ENCODE peak calls at places on chromosomes 13 and 19, in five cellular contexts. One of them, this sample, is unnamed.

GRCh38 chr19:43618921-43619261 is 538 bp downstream of the ZNF428 start:
- DNase-seq in A549: peak; percentile 53
- DNase-seq in GM12878: peak; percentile 30
- DNase-seq in SK-N-SH: peak; percentile 82
- DNase-seq in transverse colon: no peak
- DNase-seq in this sample: no peak

GRCh38 chr13:64130600-64130999 is 2715.0 kb upstream of the PCDH20 start:
- DNase-seq in A549: no peak
- DNase-seq in GM12878: no peak
- DNase-seq in SK-N-SH: no peak
- DNase-seq in transverse colon: no peak
- DNase-seq in this sample: no peak

GRCh38 chr19:50328257-50329145 is 676 bp downstream of the KCNC3 start:
- DNase-seq in A549: no peak
- DNase-seq in GM12878: no peak
- DNase-seq in SK-N-SH: peak; percentile 55
- DNase-seq in transverse colon: no peak
- DNase-seq in this sample: no peak

GRCh38 chr13:30735025-30735967 is at the start of gene ALOX5AP:
- DNase-seq in A549: no peak
- DNase-seq in GM12878: peak; percentile 72
- DNase-seq in SK-N-SH: no peak
- DNase-seq in transverse colon: peak; percentile 44
- DNase-seq in this sample: peak; percentile 33

GRCh38 chr13:62781866-62782265 is 1366.2 kb upstream of the PCDH20 start:
- DNase-seq in A549: peak; percentile 1
- DNase-seq in GM12878: no peak
- DNase-seq in SK-N-SH: no peak
- DNase-seq in transverse colon: no peak
- DNase-seq in this sample: no peak

GRCh38 chr13:110392510-110393233 is 85.6 kb downstream of the COL4A2 start:
- DNase-seq in A549: no peak
- DNase-seq in GM12878: no peak
- DNase-seq in SK-N-SH: peak; percentile 85
- DNase-seq in transverse colon: no peak
- DNase-seq in this sample: no peak

GRCh38 chr13:40292536-40292935 is 373.9 kb downstream of the FOXO1 start:
- DNase-seq in A549: no peak
- DNase-seq in GM12878: no peak
- DNase-seq in SK-N-SH: no peak
- DNase-seq in transverse colon: no peak
- DNase-seq in this sample: no peak

GRCh38 chr19:51365211-51366049 is 758 bp downstream of the ETFB start:
- DNase-seq in A549: no peak
- DNase-seq in GM12878: no peak
- DNase-seq in SK-N-SH: no peak
- DNase-seq in transverse colon: peak; percentile 45
- DNase-seq in this sample: peak; percentile 29

GRCh38 chr13:44404261-44405139 is 30.9 kb downstream of the SERP2 start:
- DNase-seq in A549: no peak
- DNase-seq in GM12878: no peak
- DNase-seq in SK-N-SH: peak; percentile 80
- DNase-seq in transverse colon: peak; percentile 38
- DNase-seq in this sample: peak; percentile 50

GRCh38 chr19:42412661-42413076 is 14.5 kb downstream of the LIPE start:
- DNase-seq in A549: no peak
- DNase-seq in GM12878: no peak
- DNase-seq in SK-N-SH: peak; percentile 46
- DNase-seq in transverse colon: no peak
- DNase-seq in this sample: no peak

GRCh38 chr13:25691654-25692053 is 319.9 kb downstream of the ATP8A2 start:
- DNase-seq in A549: no peak
- DNase-seq in GM12878: no peak
- DNase-seq in SK-N-SH: no peak
- DNase-seq in transverse colon: no peak
- DNase-seq in this sample: no peak

GRCh38 chr19:5054551-5055456 is 85.9 kb downstream of the KDM4B start:
- DNase-seq in A549: no peak
- DNase-seq in GM12878: no peak
- DNase-seq in SK-N-SH: no peak
- DNase-seq in transverse colon: no peak
- DNase-seq in this sample: no peak

GRCh38 chr13:33213797-33214196 is 71.8 kb downstream of the STARD13 start:
- DNase-seq in A549: no peak
- DNase-seq in GM12878: no peak
- DNase-seq in SK-N-SH: no peak
- DNase-seq in transverse colon: no peak
- DNase-seq in this sample: peak; percentile 32

GRCh38 chr19:46225558-46226004 is 4.0 kb upstream of the IGFL1 start:
- DNase-seq in A549: no peak
- DNase-seq in GM12878: no peak
- DNase-seq in SK-N-SH: no peak
- DNase-seq in transverse colon: no peak
- DNase-seq in this sample: no peak

GRCh38 chr13:99404005-99404755 is 97.0 kb upstream of the GPR183 start:
- DNase-seq in A549: no peak
- DNase-seq in GM12878: no peak
- DNase-seq in SK-N-SH: no peak
- DNase-seq in transverse colon: no peak
- DNase-seq in this sample: no peak

GRCh38 chr13:73547239-73547638 is 488.4 kb downstream of the KLF5 start:
- DNase-seq in A549: no peak
- DNase-seq in GM12878: no peak
- DNase-seq in SK-N-SH: no peak
- DNase-seq in transverse colon: no peak
- DNase-seq in this sample: no peak

GRCh38 chr13:54194233-54195024 is 1165.8 kb downstream of the OLFM4 start:
- DNase-seq in A549: no peak
- DNase-seq in GM12878: no peak
- DNase-seq in SK-N-SH: no peak
- DNase-seq in transverse colon: no peak
- DNase-seq in this sample: no peak

GRCh38 chr19:35845215-35846037 is 6.9 kb downstream of the NPHS1 start:
- DNase-seq in A549: peak; percentile 96
- DNase-seq in GM12878: no peak
- DNase-seq in SK-N-SH: peak; percentile 71
- DNase-seq in transverse colon: peak; percentile 41
- DNase-seq in this sample: no peak

GRCh38 chr13:110442946-110443632 is 118.4 kb downstream of the RAB20 start:
- DNase-seq in A549: no peak
- DNase-seq in GM12878: no peak
- DNase-seq in SK-N-SH: no peak
- DNase-seq in transverse colon: no peak
- DNase-seq in this sample: no peak

GRCh38 chr13:106916329-106916728 is 348.4 kb upstream of the ARGLU1 start:
- DNase-seq in A549: no peak
- DNase-seq in GM12878: no peak
- DNase-seq in SK-N-SH: no peak
- DNase-seq in transverse colon: no peak
- DNase-seq in this sample: no peak

GRCh38 chr13:113118328-113119021 is 4.1 kb upstream of the F10 start:
- DNase-seq in A549: no peak
- DNase-seq in GM12878: no peak
- DNase-seq in SK-N-SH: no peak
- DNase-seq in transverse colon: no peak
- DNase-seq in this sample: peak; percentile 19

GRCh38 chr19:31118292-31118925 is 230.8 kb downstream of the TSHZ3 start:
- DNase-seq in A549: no peak
- DNase-seq in GM12878: no peak
- DNase-seq in SK-N-SH: no peak
- DNase-seq in transverse colon: no peak
- DNase-seq in this sample: no peak

GRCh38 chr19:39212377-39212742 is 8.3 kb upstream of the SYCN start:
- DNase-seq in A549: no peak
- DNase-seq in GM12878: peak; percentile 2
- DNase-seq in SK-N-SH: peak; percentile 66
- DNase-seq in transverse colon: peak; percentile 26
- DNase-seq in this sample: peak; percentile 59

GRCh38 chr13:106117035-106117434 is 418.4 kb downstream of the EFNB2 start:
- DNase-seq in A549: no peak
- DNase-seq in GM12878: no peak
- DNase-seq in SK-N-SH: peak; percentile 53
- DNase-seq in transverse colon: no peak
- DNase-seq in this sample: no peak

GRCh38 chr13:45601680-45602079 is 13.9 kb downstream of the ERICH6B start:
- DNase-seq in A549: no peak
- DNase-seq in GM12878: no peak
- DNase-seq in SK-N-SH: no peak
- DNase-seq in transverse colon: no peak
- DNase-seq in this sample: no peak

GRCh38 chr19:31781542-31781941 is 432.3 kb upstream of the TSHZ3 start:
- DNase-seq in A549: no peak
- DNase-seq in GM12878: no peak
- DNase-seq in SK-N-SH: no peak
- DNase-seq in transverse colon: no peak
- DNase-seq in this sample: no peak

GRCh38 chr19:29479941-29480340 is 45.9 kb upstream of the VSTM2B start:
- DNase-seq in A549: no peak
- DNase-seq in GM12878: no peak
- DNase-seq in SK-N-SH: no peak
- DNase-seq in transverse colon: no peak
- DNase-seq in this sample: no peak

GRCh38 chr19:7294571-7295212 is 478 bp upstream of the INSR start:
- DNase-seq in A549: peak; percentile 39
- DNase-seq in GM12878: no peak
- DNase-seq in SK-N-SH: peak; percentile 86
- DNase-seq in transverse colon: peak; percentile 83
- DNase-seq in this sample: peak; percentile 74
- TF ChIP-seq EP300 in A549: no peak
- TF ChIP-seq EP300 in GM12878: no peak
- TF ChIP-seq EP300 in SK-N-SH: no peak
- TF ChIP-seq EP300 in transverse colon: no peak
- TF ChIP-seq EP300 in this sample: no peak

GRCh38 chr13:100796463-100796862 is 121.9 kb upstream of the TMTC4 start:
- DNase-seq in A549: no peak
- DNase-seq in GM12878: no peak
- DNase-seq in SK-N-SH: no peak
- DNase-seq in transverse colon: no peak
- DNase-seq in this sample: no peak
- H3K4me3 ChIP-seq in A549: no peak overlapping the region
- H3K4me3 ChIP-seq in GM12878: no peak overlapping the region
- H3K4me3 ChIP-seq in SK-N-SH: no peak overlapping the region
- H3K4me3 ChIP-seq in transverse colon: no peak overlapping the region
- H3K4me3 ChIP-seq in this sample: no peak overlapping the region

GRCh38 chr19:10219678-10220077 is 11.5 kb downstream of the S1PR2 start:
- DNase-seq in A549: no peak
- DNase-seq in GM12878: peak; percentile 88
- DNase-seq in SK-N-SH: no peak
- DNase-seq in transverse colon: no peak
- DNase-seq in this sample: no peak
- TF ChIP-seq CTCF in A549: no peak
- TF ChIP-seq CTCF in GM12878: peak; percentile 73
- TF ChIP-seq CTCF in SK-N-SH: no peak
- TF ChIP-seq CTCF in transverse colon: peak; percentile 14
- TF ChIP-seq CTCF in this sample: no peak

DNA sequence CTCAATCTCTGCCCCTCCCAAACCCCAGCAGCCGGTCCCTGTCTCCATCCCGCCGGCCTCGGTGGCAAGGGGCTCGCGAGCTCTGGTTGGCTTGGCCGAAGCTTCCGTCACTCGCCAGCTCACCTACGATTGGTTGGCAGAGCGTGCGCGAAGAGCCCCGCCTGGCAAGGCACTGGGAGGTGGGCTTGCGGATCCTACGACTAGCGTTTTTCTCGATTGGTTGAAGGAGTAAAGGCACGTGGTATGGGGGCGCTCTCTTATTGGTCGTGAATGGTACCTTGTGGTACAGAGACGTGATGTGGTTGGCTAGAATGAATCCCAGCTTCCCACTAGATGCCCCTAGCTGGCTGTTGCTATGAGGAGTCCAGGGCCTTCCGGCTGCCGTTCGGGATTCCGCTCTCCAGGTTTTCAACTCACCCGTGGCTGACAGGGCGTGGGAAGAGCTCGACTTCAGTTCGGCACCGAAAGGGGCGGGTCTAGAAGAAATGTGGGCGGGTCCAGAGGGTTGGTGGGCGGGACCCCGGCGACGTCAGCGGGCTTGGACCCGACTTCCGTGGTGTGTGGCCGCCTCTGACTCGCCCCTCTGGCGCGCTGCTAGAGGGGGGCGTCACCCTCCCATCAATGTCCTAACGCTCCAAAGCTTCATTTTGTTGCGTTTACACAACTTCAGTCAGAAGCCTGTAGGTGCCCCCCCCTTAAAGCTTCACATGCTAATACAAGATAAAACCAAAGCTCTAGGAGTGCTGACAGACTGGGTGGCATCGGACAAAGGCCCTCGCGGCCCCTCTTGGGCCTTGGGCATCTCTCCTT is 847 bp upstream of the RAP2A start:
- DNase-seq in A549: peak; percentile 76
- DNase-seq in GM12878: peak; percentile 100
- DNase-seq in SK-N-SH: peak; percentile 83
- DNase-seq in transverse colon: peak; percentile 99
- DNase-seq in this sample: peak; percentile 98
- TF ChIP-seq EP300 in A549: no peak
- TF ChIP-seq EP300 in GM12878: peak; percentile 61
- TF ChIP-seq EP300 in SK-N-SH: peak; percentile 74
- TF ChIP-seq EP300 in transverse colon: no peak
- TF ChIP-seq EP300 in this sample: no peak

GRCh38 chr19:10565028-10565566 is 713 bp downstream of the KRI1 start:
- DNase-seq in A549: peak; percentile 67
- DNase-seq in GM12878: no peak
- DNase-seq in SK-N-SH: peak; percentile 76
- DNase-seq in transverse colon: peak; percentile 55
- DNase-seq in this sample: peak; percentile 35

GRCh38 chr19:10567696-10568443 is 909 bp downstream of the CDKN2D start:
- DNase-seq in A549: no peak
- DNase-seq in GM12878: no peak
- DNase-seq in SK-N-SH: no peak
- DNase-seq in transverse colon: no peak
- DNase-seq in this sample: no peak

GRCh38 chr19:10565567-10566407 is at the start of gene KRI1:
- DNase-seq in A549: peak; percentile 90
- DNase-seq in GM12878: peak; percentile 88
- DNase-seq in SK-N-SH: peak; percentile 99
- DNase-seq in transverse colon: peak; percentile 99
- DNase-seq in this sample: peak; percentile 99

GRCh38 chr19:10566658-10567410 is 1.0 kb upstream of the KRI1 start:
- DNase-seq in A549: no peak
- DNase-seq in GM12878: peak; percentile 82
- DNase-seq in SK-N-SH: no peak
- DNase-seq in transverse colon: peak; percentile 41
- DNase-seq in this sample: no peak

GRCh38 chr19:10566408-10566657 is 523 bp upstream of the KRI1 start:
- DNase-seq in A549: no peak
- DNase-seq in GM12878: no peak
- DNase-seq in SK-N-SH: no peak
- DNase-seq in transverse colon: no peak
- DNase-seq in this sample: no peak
- H3K4me3 ChIP-seq in A549: peak overlapping the region; percentile 75
- H3K4me3 ChIP-seq in GM12878: peak overlapping the region; percentile 71
- H3K4me3 ChIP-seq in SK-N-SH: peak overlapping the region; percentile 72
- H3K4me3 ChIP-seq in transverse colon: peak overlapping the region; percentile 67
- H3K4me3 ChIP-seq in this sample: peak overlapping the region; percentile 82